ENCODE peak calls at places on chromosomes 2 and 18, in seven cellular contexts. One of them, this sample, is unnamed.

GRCh38 chr2:42849311-42849710 is 56.9 kb upstream of the HAAO start:
- DNase-seq in GM20000: no peak
- DNase-seq in kidney glomerular epithelial cell: no peak
- DNase-seq in lower leg skin: peak; percentile 68
- DNase-seq in nucleus accumbens: no peak
- DNase-seq in sciatic nerve: peak; percentile 39
- DNase-seq in G401: no peak
- DNase-seq in this sample: no peak

GRCh38 chr2:159615936-159616733 is at the start of gene BAZ2B:
- DNase-seq in GM20000: peak; percentile 63
- DNase-seq in G401: peak; percentile 84
- DNase-seq in lower leg skin: peak; percentile 92
- DNase-seq in kidney glomerular epithelial cell: peak; percentile 81
- DNase-seq in sciatic nerve: no peak
- DNase-seq in nucleus accumbens: no peak
- DNase-seq in this sample: no peak

GRCh38 chr2:27915191-27915590 is 24.7 kb downstream of the BABAM2 start:
- DNase-seq in lower leg skin: no peak
- DNase-seq in kidney glomerular epithelial cell: no peak
- DNase-seq in sciatic nerve: no peak
- DNase-seq in G401: no peak
- DNase-seq in GM20000: no peak
- DNase-seq in nucleus accumbens: no peak
- DNase-seq in this sample: no peak

GRCh38 chr2:70895998-70896764 is 39.5 kb upstream of the ATP6V1B1 start:
- DNase-seq in G401: no peak
- DNase-seq in kidney glomerular epithelial cell: no peak
- DNase-seq in GM20000: peak; percentile 25
- DNase-seq in lower leg skin: no peak
- DNase-seq in nucleus accumbens: no peak
- DNase-seq in sciatic nerve: no peak
- DNase-seq in this sample: no peak

GRCh38 chr2:174174741-174175140 is 73.6 kb downstream of the OLA1 start:
- DNase-seq in G401: no peak
- DNase-seq in nucleus accumbens: no peak
- DNase-seq in kidney glomerular epithelial cell: no peak
- DNase-seq in lower leg skin: no peak
- DNase-seq in sciatic nerve: no peak
- DNase-seq in GM20000: no peak
- DNase-seq in this sample: no peak

GRCh38 chr18:74722237-74722636 is 124.6 kb downstream of the ZNF407 start:
- DNase-seq in GM20000: no peak
- DNase-seq in G401: no peak
- DNase-seq in kidney glomerular epithelial cell: no peak
- DNase-seq in nucleus accumbens: no peak
- DNase-seq in sciatic nerve: no peak
- DNase-seq in lower leg skin: no peak
- DNase-seq in this sample: no peak

GRCh38 chr2:145199052-145199451 is 679.1 kb upstream of the ZEB2 start:
- DNase-seq in lower leg skin: no peak
- DNase-seq in GM20000: no peak
- DNase-seq in sciatic nerve: no peak
- DNase-seq in G401: peak; percentile 5
- DNase-seq in nucleus accumbens: no peak
- DNase-seq in kidney glomerular epithelial cell: peak; percentile 80
- DNase-seq in this sample: no peak

GRCh38 chr18:44771957-44772917 is 91.5 kb downstream of the SETBP1 start:
- DNase-seq in GM20000: no peak
- DNase-seq in nucleus accumbens: no peak
- DNase-seq in sciatic nerve: peak; percentile 70
- DNase-seq in G401: no peak
- DNase-seq in kidney glomerular epithelial cell: no peak
- DNase-seq in lower leg skin: no peak
- DNase-seq in this sample: no peak

GRCh38 chr2:2152451-2152850 is 178.6 kb downstream of the MYT1L start:
- DNase-seq in G401: no peak
- DNase-seq in GM20000: no peak
- DNase-seq in lower leg skin: no peak
- DNase-seq in nucleus accumbens: no peak
- DNase-seq in kidney glomerular epithelial cell: no peak
- DNase-seq in sciatic nerve: no peak
- DNase-seq in this sample: no peak

GRCh38 chr2:168212167-168212566 is 35.2 kb downstream of the STK39 start:
- DNase-seq in lower leg skin: no peak
- DNase-seq in nucleus accumbens: no peak
- DNase-seq in GM20000: no peak
- DNase-seq in G401: no peak
- DNase-seq in sciatic nerve: no peak
- DNase-seq in kidney glomerular epithelial cell: no peak
- DNase-seq in this sample: no peak

GRCh38 chr2:170255971-170256370 is 78.0 kb downstream of the MYO3B start:
- DNase-seq in nucleus accumbens: no peak
- DNase-seq in G401: no peak
- DNase-seq in lower leg skin: no peak
- DNase-seq in kidney glomerular epithelial cell: peak; percentile 4
- DNase-seq in GM20000: no peak
- DNase-seq in sciatic nerve: no peak
- DNase-seq in this sample: no peak

GRCh38 chr18:51287818-51288508 is 90.5 kb upstream of the MEX3C start:
- DNase-seq in G401: no peak
- DNase-seq in nucleus accumbens: no peak
- DNase-seq in sciatic nerve: no peak
- DNase-seq in GM20000: no peak
- DNase-seq in lower leg skin: no peak
- DNase-seq in kidney glomerular epithelial cell: no peak
- DNase-seq in this sample: no peak

GRCh38 chr2:193279361-193279760 is 1084.6 kb upstream of the TMEFF2 start:
- DNase-seq in sciatic nerve: no peak
- DNase-seq in lower leg skin: no peak
- DNase-seq in kidney glomerular epithelial cell: no peak
- DNase-seq in G401: no peak
- DNase-seq in nucleus accumbens: no peak
- DNase-seq in GM20000: no peak
- DNase-seq in this sample: no peak

GRCh38 chr2:96315400-96316071 is 9.6 kb upstream of the ITPRIPL1 start:
- DNase-seq in G401: no peak
- DNase-seq in GM20000: peak; percentile 34
- DNase-seq in sciatic nerve: no peak
- DNase-seq in lower leg skin: no peak
- DNase-seq in kidney glomerular epithelial cell: no peak
- DNase-seq in nucleus accumbens: no peak
- DNase-seq in this sample: no peak

GRCh38 chr2:177265834-177266817 is 1.6 kb upstream of the NFE2L2 start:
- DNase-seq in lower leg skin: no peak
- DNase-seq in GM20000: peak; percentile 27
- DNase-seq in nucleus accumbens: no peak
- DNase-seq in kidney glomerular epithelial cell: peak; percentile 92
- DNase-seq in G401: peak; percentile 29
- DNase-seq in sciatic nerve: no peak
- DNase-seq in this sample: no peak

GRCh38 chr2:12948231-12948962 is 231.7 kb downstream of the TRIB2 start:
- DNase-seq in kidney glomerular epithelial cell: no peak
- DNase-seq in lower leg skin: no peak
- DNase-seq in nucleus accumbens: no peak
- DNase-seq in sciatic nerve: no peak
- DNase-seq in G401: no peak
- DNase-seq in GM20000: no peak
- DNase-seq in this sample: no peak

GRCh38 chr2:111036042-111036441 is 84.7 kb upstream of the BCL2L11 start:
- DNase-seq in GM20000: peak; percentile 31
- DNase-seq in nucleus accumbens: no peak
- DNase-seq in G401: no peak
- DNase-seq in sciatic nerve: no peak
- DNase-seq in kidney glomerular epithelial cell: no peak
- DNase-seq in lower leg skin: no peak
- DNase-seq in this sample: no peak

GRCh38 chr18:25279133-25279532 is 72.8 kb downstream of the ZNF521 start:
- DNase-seq in nucleus accumbens: no peak
- DNase-seq in kidney glomerular epithelial cell: no peak
- DNase-seq in GM20000: no peak
- DNase-seq in sciatic nerve: no peak
- DNase-seq in G401: no peak
- DNase-seq in lower leg skin: no peak
- DNase-seq in this sample: no peak

GRCh38 chr2:234240917-234241316 is 190.4 kb downstream of the SPP2 start:
- DNase-seq in lower leg skin: no peak
- DNase-seq in kidney glomerular epithelial cell: peak; percentile 71
- DNase-seq in nucleus accumbens: no peak
- DNase-seq in G401: no peak
- DNase-seq in GM20000: no peak
- DNase-seq in sciatic nerve: no peak
- DNase-seq in this sample: no peak

GRCh38 chr2:215811409-215812355 is 201.7 kb downstream of the MREG start:
- DNase-seq in nucleus accumbens: no peak
- DNase-seq in sciatic nerve: no peak
- DNase-seq in GM20000: peak; percentile 62
- DNase-seq in lower leg skin: no peak
- DNase-seq in kidney glomerular epithelial cell: no peak
- DNase-seq in G401: no peak
- DNase-seq in this sample: no peak

GRCh38 chr2:8456149-8457091 is 225.4 kb upstream of the ID2 start:
- DNase-seq in kidney glomerular epithelial cell: no peak
- DNase-seq in G401: no peak
- DNase-seq in sciatic nerve: peak; percentile 54
- DNase-seq in nucleus accumbens: no peak
- DNase-seq in lower leg skin: peak; percentile 82
- DNase-seq in GM20000: peak; percentile 75
- DNase-seq in this sample: no peak

GRCh38 chr2:46657042-46657504 is 177.7 kb downstream of the TMEM247 start:
- DNase-seq in G401: peak; percentile 21
- DNase-seq in lower leg skin: no peak
- DNase-seq in kidney glomerular epithelial cell: no peak
- DNase-seq in GM20000: peak; percentile 42
- DNase-seq in nucleus accumbens: no peak
- DNase-seq in sciatic nerve: no peak
- DNase-seq in this sample: no peak

GRCh38 chr2:10303634-10304378 is 1.1 kb downstream of the HPCAL1 start:
- DNase-seq in nucleus accumbens: no peak
- DNase-seq in sciatic nerve: peak; percentile 71
- DNase-seq in GM20000: peak; percentile 76
- DNase-seq in kidney glomerular epithelial cell: no peak
- DNase-seq in lower leg skin: peak; percentile 89
- DNase-seq in G401: peak; percentile 46
- DNase-seq in this sample: no peak

GRCh38 chr2:176003958-176004357 is 1.9 kb upstream of the LNPK start:
- DNase-seq in sciatic nerve: no peak
- DNase-seq in kidney glomerular epithelial cell: no peak
- DNase-seq in lower leg skin: no peak
- DNase-seq in GM20000: no peak
- DNase-seq in G401: no peak
- DNase-seq in nucleus accumbens: no peak
- DNase-seq in this sample: no peak

GRCh38 chr2:164479460-164479859 is 141.8 kb downstream of the GRB14 start:
- DNase-seq in sciatic nerve: peak; percentile 58
- DNase-seq in GM20000: no peak
- DNase-seq in lower leg skin: no peak
- DNase-seq in kidney glomerular epithelial cell: peak; percentile 35
- DNase-seq in nucleus accumbens: no peak
- DNase-seq in G401: peak; percentile 37
- DNase-seq in this sample: no peak

GRCh38 chr2:191540681-191541080 is 137.3 kb upstream of the NABP1 start:
- DNase-seq in GM20000: no peak
- DNase-seq in lower leg skin: no peak
- DNase-seq in kidney glomerular epithelial cell: no peak
- DNase-seq in G401: no peak
- DNase-seq in nucleus accumbens: no peak
- DNase-seq in sciatic nerve: no peak
- DNase-seq in this sample: no peak

GRCh38 chr18:76960528-76961035 is 138.2 kb downstream of the ZNF236 start:
- DNase-seq in G401: no peak
- DNase-seq in GM20000: no peak
- DNase-seq in nucleus accumbens: no peak
- DNase-seq in kidney glomerular epithelial cell: no peak
- DNase-seq in lower leg skin: no peak
- DNase-seq in sciatic nerve: no peak
- DNase-seq in this sample: no peak

GRCh38 chr2:240959941-240960308 is 38.5 kb upstream of the SNED1 start:
- DNase-seq in kidney glomerular epithelial cell: no peak
- DNase-seq in G401: no peak
- DNase-seq in lower leg skin: no peak
- DNase-seq in GM20000: no peak
- DNase-seq in sciatic nerve: peak; percentile 62
- DNase-seq in nucleus accumbens: no peak
- DNase-seq in this sample: peak; percentile 5

GRCh38 chr2:9554841-9555337 is 741 bp downstream of the ADAM17 start:
- DNase-seq in lower leg skin: peak; percentile 82
- DNase-seq in nucleus accumbens: no peak
- DNase-seq in sciatic nerve: no peak
- DNase-seq in GM20000: no peak
- DNase-seq in kidney glomerular epithelial cell: peak; percentile 37
- DNase-seq in G401: peak; percentile 46
- DNase-seq in this sample: peak; percentile 13

GRCh38 chr18:10168477-10168876 is 254.7 kb downstream of the VAPA start:
- DNase-seq in G401: no peak
- DNase-seq in kidney glomerular epithelial cell: no peak
- DNase-seq in GM20000: no peak
- DNase-seq in nucleus accumbens: no peak
- DNase-seq in sciatic nerve: no peak
- DNase-seq in lower leg skin: peak; percentile 31
- DNase-seq in this sample: no peak

GRCh38 chr2:159936471-159936870 is 125.9 kb downstream of the PLA2R1 start:
- DNase-seq in GM20000: no peak
- DNase-seq in sciatic nerve: no peak
- DNase-seq in nucleus accumbens: no peak
- DNase-seq in kidney glomerular epithelial cell: no peak
- DNase-seq in lower leg skin: no peak
- DNase-seq in G401: no peak
- DNase-seq in this sample: no peak

GRCh38 chr2:137674991-137675390 is 289.3 kb upstream of the HNMT start:
- DNase-seq in G401: no peak
- DNase-seq in nucleus accumbens: no peak
- DNase-seq in sciatic nerve: no peak
- DNase-seq in kidney glomerular epithelial cell: no peak
- DNase-seq in lower leg skin: no peak
- DNase-seq in GM20000: no peak
- DNase-seq in this sample: no peak

GRCh38 chr2:135948642-135949355 is 36.6 kb downstream of the DARS1 start:
- DNase-seq in G401: no peak
- DNase-seq in kidney glomerular epithelial cell: peak; percentile 85
- DNase-seq in GM20000: peak; percentile 33
- DNase-seq in sciatic nerve: no peak
- DNase-seq in lower leg skin: no peak
- DNase-seq in nucleus accumbens: no peak
- DNase-seq in this sample: no peak

GRCh38 chr2:7767902-7768301 is 850.7 kb downstream of the RNF144A start:
- DNase-seq in sciatic nerve: no peak
- DNase-seq in GM20000: no peak
- DNase-seq in G401: no peak
- DNase-seq in kidney glomerular epithelial cell: no peak
- DNase-seq in lower leg skin: no peak
- DNase-seq in nucleus accumbens: no peak
- DNase-seq in this sample: no peak

GRCh38 chr2:74696758-74697327 is 42.8 kb downstream of the SEMA4F start:
- DNase-seq in sciatic nerve: no peak
- DNase-seq in lower leg skin: no peak
- DNase-seq in GM20000: no peak
- DNase-seq in G401: no peak
- DNase-seq in nucleus accumbens: no peak
- DNase-seq in kidney glomerular epithelial cell: no peak
- DNase-seq in this sample: no peak

GRCh38 chr2:185628985-185629384 is 109.6 kb upstream of the FSIP2 start:
- DNase-seq in GM20000: no peak
- DNase-seq in sciatic nerve: no peak
- DNase-seq in kidney glomerular epithelial cell: no peak
- DNase-seq in G401: no peak
- DNase-seq in lower leg skin: no peak
- DNase-seq in nucleus accumbens: no peak
- DNase-seq in this sample: no peak

GRCh38 chr2:73257425-73258125 is 23.5 kb downstream of the CCT7 start:
- DNase-seq in G401: no peak
- DNase-seq in sciatic nerve: no peak
- DNase-seq in nucleus accumbens: no peak
- DNase-seq in kidney glomerular epithelial cell: no peak
- DNase-seq in lower leg skin: peak; percentile 86
- DNase-seq in GM20000: no peak
- DNase-seq in this sample: no peak

This sample was measured in central memory CD8-positive, alpha-beta T cell.